ENCODE peak calls at places on chromosomes 5 and 9, in five cellular contexts. Z is fibroblast of lung, V is IMR-90, H is prostate gland, F is body of pancreas. C is an unnamed sample.

GRCh38 chr5:67462150-67462549 is 265.6 kb upstream of the CD180 start:
- DNase-seq in Z (no peak), V (no peak), H (no peak), F (no peak), C (no peak)

GRCh38 chr5:51381801-51382507 is 1.3 kb upstream of the ISL1 start:
- DNase-seq in Z (no peak), V (no peak), H (no peak), F (no peak), C (no peak)

GRCh38 chr5:158429564-158429963 is 570.6 kb upstream of the CLINT1 start:
- DNase-seq in Z (no peak), V (no peak), H (no peak), F (no peak), C (no peak)

GRCh38 chr9:136273244-136273865 is 27.7 kb upstream of the QSOX2 start:
- DNase-seq in Z (peak; percentile 33), V (peak; percentile 13), H (no peak), F (no peak), C (no peak)

GRCh38 chr9:12178634-12179033 is 514.6 kb upstream of the TYRP1 start:
- DNase-seq in Z (no peak), V (no peak), H (no peak), F (no peak), C (no peak)

GRCh38 chr9:92723299-92723625 is 41.4 kb downstream of the BICD2 start:
- DNase-seq in Z (peak; percentile 59), V (peak; percentile 71), H (peak; percentile 85), F (no peak), C (no peak)

GRCh38 chr5:179863449-179864085 is 5.0 kb upstream of the MRNIP start:
- DNase-seq in Z (no peak), V (no peak), H (no peak), F (no peak), C (no peak)

GRCh38 chr5:40556811-40557210 is 122.9 kb upstream of the PTGER4 start:
- DNase-seq in Z (no peak), V (no peak), H (no peak), F (no peak), C (no peak)

GRCh38 chr5:56158331-56158960 is 74.7 kb downstream of the ANKRD55 start:
- DNase-seq in Z (no peak), V (no peak), H (no peak), F (no peak), C (no peak)

GRCh38 chr9:27485158-27485557 is 38.9 kb upstream of the IFNK start:
- DNase-seq in Z (no peak), V (no peak), H (no peak), F (no peak), C (no peak)

GRCh38 chr5:135141303-135142268 is 107.6 kb upstream of the PITX1 start:
- DNase-seq in Z (no peak), V (peak; percentile 33), H (no peak), F (no peak), C (no peak)

GRCh38 chr9:91986248-91986647 is 36.2 kb upstream of the ROR2 start:
- DNase-seq in Z (no peak), V (peak; percentile 11), H (no peak), F (no peak), C (no peak)

GRCh38 chr9:137226338-137227056 is 805 bp upstream of the RNF224 start:
- DNase-seq in Z (no peak), V (no peak), H (no peak), F (no peak), C (no peak)

GRCh38 chr5:135662104-135662503 is 83.3 kb upstream of the CXCL14 start:
- DNase-seq in Z (no peak), V (no peak), H (no peak), F (no peak), C (no peak)

GRCh38 chr5:167051369-167051768 is 1240.1 kb upstream of the WWC1 start:
- DNase-seq in Z (no peak), V (no peak), H (no peak), F (no peak), C (no peak)

GRCh38 chr5:79191457-79191856 is 44.5 kb upstream of the JMY start:
- DNase-seq in Z (no peak), V (no peak), H (no peak), F (no peak), C (no peak)

GRCh38 chr5:74392698-74393431 is 247.7 kb downstream of the ENC1 start:
- DNase-seq in Z (peak; percentile 38), V (peak; percentile 55), H (no peak), F (no peak), C (no peak)

GRCh38 chr5:142871880-142872200 is 101.7 kb downstream of the ARHGAP26 start:
- DNase-seq in Z (no peak), V (peak; percentile 29), H (no peak), F (no peak), C (no peak)

GRCh38 chr9:36924071-36924470 is 110.0 kb downstream of the PAX5 start:
- DNase-seq in Z (peak; percentile 49), V (peak; percentile 81), H (no peak), F (peak; percentile 45), C (no peak)

GRCh38 chr9:109383356-109383755 is 62.5 kb upstream of the EPB41L4B start:
- DNase-seq in Z (no peak), V (no peak), H (no peak), F (no peak), C (no peak)

GRCh38 chr9:88657893-88658292 is 122.9 kb downstream of the NXNL2 start:
- DNase-seq in Z (peak; percentile 29), V (peak; percentile 44), H (no peak), F (no peak), C (no peak)

GRCh38 chr5:102760815-102761214 is 5.7 kb downstream of the PAM start:
- DNase-seq in Z (peak; percentile 65), V (peak; percentile 45), H (no peak), F (no peak), C (no peak)

GRCh38 chr9:133153227-133154096 is 10.3 kb downstream of the GBGT1 start:
- DNase-seq in Z (no peak), V (no peak), H (no peak), F (no peak), C (no peak)

GRCh38 chr5:113058269-113058668 is 81.7 kb downstream of the DCP2 start:
- DNase-seq in Z (no peak), V (no peak), H (no peak), F (no peak), C (no peak)

GRCh38 chr5:167723254-167723871 is 568.1 kb upstream of the WWC1 start:
- DNase-seq in Z (peak; percentile 79), V (peak; percentile 70), H (peak; percentile 64), F (peak; percentile 71), C (peak; percentile 74)

GRCh38 chr5:154620406-154620805 is 134.8 kb upstream of the LARP1 start:
- DNase-seq in Z (no peak), V (no peak), H (no peak), F (no peak), C (no peak)

GRCh38 chr5:64506567-64507321 is 929 bp downstream of the RGS7BP start:
- DNase-seq in Z (no peak), V (no peak), H (no peak), F (no peak), C (no peak)

GRCh38 chr5:123116063-123116462 is 27.0 kb downstream of the PRDM6 start:
- DNase-seq in Z (peak; percentile 80), V (peak; percentile 43), H (no peak), F (no peak), C (no peak)

GRCh38 chr5:156913719-156914370 is 49.2 kb downstream of the TIMD4 start:
- DNase-seq in Z (no peak), V (no peak), H (no peak), F (no peak), C (no peak)

DNA sequence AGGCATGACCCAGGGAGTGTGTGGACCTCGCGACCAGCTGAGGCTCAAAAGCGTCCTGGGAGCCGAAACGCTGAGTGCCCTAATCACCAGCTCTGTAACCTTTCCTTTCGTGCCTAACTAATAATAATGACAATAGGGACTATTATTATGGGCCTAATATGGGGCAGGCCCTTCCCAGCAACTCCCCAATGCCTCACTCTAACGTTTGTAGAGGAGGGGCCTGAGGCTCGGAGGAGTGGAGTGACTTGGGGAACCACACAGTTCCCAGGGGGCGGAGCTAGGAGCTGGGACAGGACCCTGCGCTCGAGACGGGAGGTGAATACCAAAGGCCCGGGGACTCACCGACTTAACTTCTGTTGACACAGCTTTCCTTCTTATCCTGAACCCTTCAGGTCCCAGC is 922 bp upstream of the IER5L start:
- DNase-seq in Z (no peak), V (no peak), H (no peak), F (no peak), C (no peak)
- H3K4me3 ChIP-seq in Z (no peak overlapping the region), V (no peak overlapping the region), H (no peak overlapping the region), F (no peak overlapping the region), C (no peak overlapping the region)

DNA sequence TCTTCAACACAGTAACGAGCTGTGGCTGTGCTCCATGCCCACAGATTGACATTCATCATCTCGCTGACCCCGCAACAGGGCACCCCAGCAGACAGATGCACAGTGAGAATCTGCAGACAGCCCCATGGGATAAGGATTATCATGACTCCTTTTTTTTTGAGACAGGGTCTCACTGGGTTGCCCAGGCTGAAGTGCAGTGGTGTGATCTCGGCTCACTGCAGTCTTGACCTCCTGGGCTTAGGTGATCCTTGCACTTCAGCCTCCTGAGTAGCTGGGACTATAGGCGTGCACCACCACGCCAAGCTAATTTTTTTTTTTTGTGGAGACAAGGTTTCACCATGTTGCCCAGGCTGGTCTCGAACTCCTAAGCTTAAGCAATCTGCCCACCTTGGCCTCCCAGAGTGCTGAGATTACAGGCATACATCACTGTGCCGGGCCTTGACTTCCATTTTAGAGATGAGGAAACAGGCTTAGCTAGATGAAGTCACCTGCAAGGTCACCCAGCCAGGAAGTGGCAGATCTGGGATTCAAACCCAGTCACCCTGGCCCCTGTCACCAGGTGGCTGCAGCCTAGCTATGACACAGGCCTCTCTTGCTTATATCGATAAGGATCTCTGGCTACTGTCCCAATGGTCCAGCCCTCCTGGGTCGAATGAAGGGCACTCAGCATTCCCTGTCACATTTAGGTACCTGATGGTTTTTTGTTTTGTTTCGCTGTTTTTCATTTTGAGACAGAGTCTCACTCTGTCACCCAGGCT is 5.1 kb downstream of the AIF1L start:
- DNase-seq in Z (no peak), V (no peak), H (no peak), F (no peak), C (no peak)
- H3K27ac ChIP-seq in Z (no peak overlapping the region), V (no peak overlapping the region), H (no peak overlapping the region), F (no peak overlapping the region), C (peak overlapping the region; percentile 84)

DNA sequence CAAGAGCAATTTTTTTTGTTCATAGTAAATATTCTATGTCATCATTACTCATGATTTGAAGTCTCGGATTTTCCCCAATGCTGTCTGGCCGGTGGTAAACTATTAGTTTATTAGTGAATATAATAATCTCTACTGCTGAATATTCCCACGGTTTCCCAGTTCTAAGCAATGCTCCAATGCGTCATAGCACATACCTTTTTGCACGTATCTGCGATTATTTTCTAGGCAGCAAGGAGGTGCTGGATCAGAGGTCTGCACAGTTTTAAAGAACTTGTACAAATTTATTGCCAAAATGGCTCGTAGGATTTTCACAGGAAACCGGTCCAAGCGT is 43.9 kb upstream of the TCF7 start:
- DNase-seq in Z (no peak), V (peak; percentile 10), H (no peak), F (no peak), C (no peak)
- H3K4me3 ChIP-seq in Z (no peak overlapping the region), V (no peak overlapping the region), H (peak overlapping the region; percentile 17), F (peak overlapping the region; percentile 9), C (peak overlapping the region; percentile 29)

GRCh38 chr5:149731332-149731616 is 1.2 kb downstream of the PPARGC1B start:
- DNase-seq in Z (no peak), V (no peak), H (no peak), F (no peak), C (no peak)
- H3K27ac ChIP-seq in Z (no peak overlapping the region), V (no peak overlapping the region), H (peak overlapping the region; percentile 72), F (peak overlapping the region; percentile 46), C (no peak overlapping the region)

GRCh38 chr9:120711354-120711753 is 2.9 kb downstream of the MEGF9 start:
- DNase-seq in Z (peak; percentile 6), V (no peak), H (no peak), F (no peak), C (no peak)
- H3K4me3 ChIP-seq in Z (peak overlapping the region; percentile 84), V (no peak overlapping the region), H (no peak overlapping the region), F (no peak overlapping the region), C (peak overlapping the region; percentile 73)